ENCODE peak calls at places on chromosomes 12 and 14, in six cellular contexts. F, K, T, V, R and M are unnamed samples.

GRCh38 chr12:25034676-25035075 is 85.8 kb upstream of the BCAT1 start:
- DNase-seq in F (no peak), K (peak; percentile 37), T (no peak), V (no peak), R (no peak), M (no peak)

GRCh38 chr14:35404496-35405303 is at the start of gene NFKBIA:
- DNase-seq in F (peak; percentile 87), K (peak; percentile 91), T (peak; percentile 82), V (peak; percentile 82), R (peak; percentile 93), M (peak; percentile 90)

GRCh38 chr12:59151243-59151642 is 230.9 kb upstream of the LRIG3 start:
- DNase-seq in F (no peak), K (no peak), T (no peak), V (no peak), R (no peak), M (no peak)

GRCh38 chr12:6866163-6866919 is 990 bp upstream of the TPI1 start:
- DNase-seq in F (no peak), K (peak; percentile 37), T (peak; percentile 56), V (no peak), R (no peak), M (no peak)

GRCh38 chr12:65756956-65757511 is 67.2 kb upstream of the HMGA2 start:
- DNase-seq in F (peak; percentile 36), K (no peak), T (no peak), V (no peak), R (no peak), M (peak; percentile 47)

GRCh38 chr14:99391671-99392070 is 89.0 kb downstream of the SETD3 start:
- DNase-seq in F (no peak), K (no peak), T (no peak), V (no peak), R (no peak), M (no peak)

GRCh38 chr12:88361493-88361892 is 218.8 kb downstream of the KITLG start:
- DNase-seq in F (no peak), K (no peak), T (no peak), V (no peak), R (no peak), M (no peak)

GRCh38 chr14:87896393-87897380 is 96.3 kb downstream of the GALC start:
- DNase-seq in F (peak; percentile 61), K (peak; percentile 69), T (no peak), V (peak; percentile 67), R (no peak), M (peak; percentile 64)

GRCh38 chr14:34297786-34298520 is 164.1 kb downstream of the SPTSSA start:
- DNase-seq in F (no peak), K (peak; percentile 25), T (no peak), V (no peak), R (no peak), M (no peak)

GRCh38 chr12:98736352-98737326 is 91.5 kb downstream of the APAF1 start:
- DNase-seq in F (no peak), K (peak; percentile 88), T (peak; percentile 25), V (peak; percentile 81), R (no peak), M (peak; percentile 84)